ENCODE peak calls at places on chromosomes 1 and 21, in eight cellular contexts. W, H, L, A, Q, Y, T and I are unnamed samples. For H3K4me1, the result is how much of the 10 kb centered on the place peaks cover.

GRCh38 chr1:25501235-25502058 is 42.0 kb upstream of the LDLRAP1 start:
- DNase-seq in W (no peak), H (no peak), L (no peak), A (no peak), Q (no peak), Y (no peak), T (peak), I (no peak)

GRCh38 chr1:29235955-29236742 is at the start of gene PTPRU:
- DNase-seq in W (peak), H (peak), L (peak), A (peak), Q (peak), Y (peak), T (peak), I (peak)

GRCh38 chr1:72282690-72283203 is 408 bp upstream of the NEGR1 start:
- DNase-seq in W (peak), H (peak), L (peak), A (peak), Q (peak), Y (peak), T (peak), I (peak)

GRCh38 chr1:25774206-25774804 is 25.7 kb upstream of the SELENON start:
- DNase-seq in W (no peak), H (no peak), L (no peak), A (no peak), Q (no peak), Y (no peak), T (no peak), I (no peak)

GRCh38 chr1:151458936-151459330 is 361 bp downstream of the POGZ start:
- DNase-seq in W (peak), H (peak), L (peak), A (peak), Q (peak), Y (peak), T (peak), I (peak)

GRCh38 chr1:77412069-77412793 is 130.4 kb downstream of the AK5 start:
- DNase-seq in W (no peak), H (no peak), L (no peak), A (no peak), Q (no peak), Y (no peak), T (no peak), I (no peak)

GRCh38 chr21:27519357-27519756 is 552.5 kb upstream of the ADAMTS5 start:
- DNase-seq in W (no peak), H (no peak), L (no peak), A (no peak), Q (no peak), Y (no peak), T (no peak), I (no peak)

GRCh38 chr21:17679002-17679600 is 66.4 kb upstream of the BTG3 start:
- DNase-seq in W (no peak), H (no peak), L (no peak), A (no peak), Q (peak), Y (no peak), T (no peak), I (no peak)

GRCh38 chr1:183278736-183279591 is 92.9 kb downstream of the LAMC2 start:
- DNase-seq in W (no peak), H (no peak), L (no peak), A (no peak), Q (no peak), Y (no peak), T (no peak), I (no peak)

GRCh38 chr1:145771056-145771455 is 51.8 kb downstream of the CD160 start:
- DNase-seq in W (no peak), H (no peak), L (no peak), A (no peak), Q (no peak), Y (no peak), T (no peak), I (no peak)

GRCh38 chr1:171814692-171815091 is 26.6 kb upstream of the DNM3 start:
- DNase-seq in W (no peak), H (no peak), L (no peak), A (no peak), Q (no peak), Y (no peak), T (no peak), I (no peak)

GRCh38 chr1:34013958-34014737 is 150.3 kb downstream of the HMGB4 start:
- DNase-seq in W (peak), H (no peak), L (no peak), A (no peak), Q (peak), Y (no peak), T (no peak), I (no peak)

GRCh38 chr1:230705289-230706019 is 8.5 kb downstream of the AGT start:
- DNase-seq in W (no peak), H (no peak), L (peak), A (no peak), Q (no peak), Y (no peak), T (no peak), I (no peak)

GRCh38 chr1:46613661-46614603 is 2.7 kb downstream of the MOB3C start:
- DNase-seq in W (peak), H (peak), L (peak), A (peak), Q (peak), Y (peak), T (peak), I (peak)

GRCh38 chr21:45454924-45455315 is 50.0 kb downstream of the COL18A1 start:
- DNase-seq in W (peak), H (no peak), L (peak), A (no peak), Q (no peak), Y (no peak), T (no peak), I (no peak)

GRCh38 chr21:39799178-39799577 is 54.2 kb downstream of the IGSF5 start:
- DNase-seq in W (peak), H (no peak), L (no peak), A (no peak), Q (no peak), Y (no peak), T (no peak), I (no peak)

GRCh38 chr21:29371464-29371863 is 72.7 kb downstream of the BACH1 start:
- DNase-seq in W (no peak), H (no peak), L (no peak), A (no peak), Q (no peak), Y (no peak), T (no peak), I (no peak)

GRCh38 chr1:40630488-40631223 is 34.8 kb downstream of the RIMS3 start:
- DNase-seq in W (no peak), H (no peak), L (no peak), A (no peak), Q (peak), Y (no peak), T (no peak), I (no peak)

GRCh38 chr1:161164901-161165620 is 1.2 kb upstream of the PPOX start:
- DNase-seq in W (no peak), H (no peak), L (no peak), A (no peak), Q (no peak), Y (peak), T (no peak), I (no peak)

GRCh38 chr1:50023292-50024159 is at the start of gene AGBL4:
- DNase-seq in W (peak), H (peak), L (peak), A (no peak), Q (peak), Y (peak), T (peak), I (no peak)

GRCh38 chr1:187840557-187840956 is 1011.8 kb downstream of the PLA2G4A start:
- DNase-seq in W (no peak), H (no peak), L (no peak), A (no peak), Q (peak), Y (no peak), T (no peak), I (no peak)

GRCh38 chr1:117171900-117172501 is 38.7 kb downstream of the VTCN1 start:
- DNase-seq in W (peak), H (peak), L (peak), A (no peak), Q (no peak), Y (peak), T (no peak), I (no peak)

GRCh38 chr1:8970870-8971337 is 25.2 kb downstream of the CA6 start:
- DNase-seq in W (no peak), H (peak), L (no peak), A (no peak), Q (no peak), Y (no peak), T (no peak), I (no peak)

GRCh38 chr1:203046984-203047630 is 20.8 kb downstream of the PPFIA4 start:
- DNase-seq in W (no peak), H (no peak), L (no peak), A (no peak), Q (no peak), Y (peak), T (no peak), I (no peak)

GRCh38 chr1:223401873-223402789 is 8.9 kb downstream of the CCDC185 start:
- DNase-seq in W (no peak), H (no peak), L (no peak), A (no peak), Q (no peak), Y (no peak), T (no peak), I (no peak)

GRCh38 chr1:30334767-30335166 is 388.6 kb downstream of the MATN1 start:
- DNase-seq in W (no peak), H (no peak), L (no peak), A (no peak), Q (no peak), Y (no peak), T (no peak), I (peak)

GRCh38 chr1:200896571-200897187 is 2.0 kb downstream of the INAVA start:
- DNase-seq in W (no peak), H (peak), L (no peak), A (no peak), Q (no peak), Y (peak), T (no peak), I (no peak)

GRCh38 chr1:163036661-163037060 is 32.5 kb upstream of the RGS4 start:
- DNase-seq in W (no peak), H (no peak), L (no peak), A (no peak), Q (no peak), Y (no peak), T (no peak), I (no peak)

GRCh38 chr1:45512641-45513054 is 9.0 kb downstream of the PRDX1 start:
- DNase-seq in W (no peak), H (no peak), L (peak), A (peak), Q (peak), Y (no peak), T (peak), I (no peak)

GRCh38 chr1:11051781-11052510 is 4.9 kb upstream of the MASP2 start:
- DNase-seq in W (no peak), H (no peak), L (no peak), A (no peak), Q (no peak), Y (peak), T (no peak), I (no peak)

GRCh38 chr1:9922342-9922741 is 12.3 kb upstream of the CTNNBIP1 start:
- DNase-seq in W (no peak), H (no peak), L (no peak), A (no peak), Q (peak), Y (no peak), T (no peak), I (no peak)

GRCh38 chr1:166884040-166884642 is 8.1 kb upstream of the TADA1 start:
- DNase-seq in W (peak), H (peak), L (peak), A (no peak), Q (peak), Y (peak), T (peak), I (no peak)

GRCh38 chr1:4778056-4778455 is 123.6 kb downstream of the AJAP1 start:
- DNase-seq in W (no peak), H (no peak), L (no peak), A (no peak), Q (peak), Y (no peak), T (no peak), I (no peak)

GRCh38 chr1:43199093-43199726 is 27.1 kb downstream of the CFAP57 start:
- DNase-seq in W (no peak), H (no peak), L (no peak), A (no peak), Q (no peak), Y (no peak), T (no peak), I (no peak)

GRCh38 chr1:54716299-54717047 is 812 bp downstream of the TTC4 start:
- DNase-seq in W (no peak), H (no peak), L (no peak), A (no peak), Q (no peak), Y (no peak), T (no peak), I (no peak)

GRCh38 chr21:41491412-41491811 is 16.5 kb downstream of the TMPRSS2 start:
- DNase-seq in W (no peak), H (no peak), L (no peak), A (no peak), Q (no peak), Y (no peak), T (peak), I (no peak)

GRCh38 chr1:203085528-203086406 is at the start of gene MYOG:
- DNase-seq in W (no peak), H (no peak), L (peak), A (no peak), Q (no peak), Y (no peak), T (peak), I (peak)

GRCh38 chr1:116741781-116742565 is 12.3 kb upstream of the CD2 start:
- DNase-seq in W (no peak), H (no peak), L (no peak), A (no peak), Q (no peak), Y (no peak), T (no peak), I (peak)

GRCh38 chr1:245825128-245825901 is 670.5 kb downstream of the KIF26B start:
- DNase-seq in W (no peak), H (no peak), L (no peak), A (no peak), Q (peak), Y (no peak), T (no peak), I (no peak)

GRCh38 chr1:54275349-54275748 is 75.4 kb downstream of the MRPL37 start:
- DNase-seq in W (peak), H (peak), L (peak), A (peak), Q (no peak), Y (peak), T (peak), I (peak)

GRCh38 chr1:226731257-226731893 is 7.7 kb downstream of the ITPKB start:
- DNase-seq in W (no peak), H (no peak), L (no peak), A (no peak), Q (no peak), Y (no peak), T (no peak), I (peak)

GRCh38 chr1:226732856-226733291 is 6.2 kb downstream of the ITPKB start:
- DNase-seq in W (no peak), H (no peak), L (no peak), A (no peak), Q (no peak), Y (no peak), T (no peak), I (peak)

GRCh38 chr1:226730826-226731225 is 8.3 kb downstream of the ITPKB start:
- DNase-seq in W (no peak), H (no peak), L (no peak), A (no peak), Q (no peak), Y (no peak), T (no peak), I (no peak)

GRCh38 chr1:226728448-226728847 is 10.6 kb downstream of the ITPKB start:
- DNase-seq in W (no peak), H (no peak), L (no peak), A (no peak), Q (no peak), Y (no peak), T (no peak), I (peak)

GRCh38 chr1:226730064-226730463 is 9.0 kb downstream of the ITPKB start:
- DNase-seq in W (no peak), H (no peak), L (no peak), A (no peak), Q (no peak), Y (no peak), T (peak), I (no peak)
- H3K4me1 ChIP-seq in W (under half), H (under half), L (under half), A (under half), Q (under half), Y (under half), T (half or more), I (half or more)

GRCh38 chr1:198072177-198072576 is 84.6 kb upstream of the NEK7 start:
- DNase-seq in W (no peak), H (no peak), L (no peak), A (no peak), Q (peak), Y (no peak), T (no peak), I (no peak)
- TF ChIP-seq CTCF in W (peak), H (peak), L (no peak), A (no peak), Q (peak), Y (peak), T (no peak), I (no peak)

GRCh38 chr1:64915381-64916274 is 50.7 kb downstream of the JAK1 start:
- DNase-seq in W (no peak), H (peak), L (no peak), A (no peak), Q (no peak), Y (no peak), T (no peak), I (no peak)

GRCh38 chr1:64913361-64914015 is 52.9 kb downstream of the JAK1 start:
- DNase-seq in W (no peak), H (no peak), L (no peak), A (no peak), Q (no peak), Y (no peak), T (no peak), I (no peak)

GRCh38 chr1:64920936-64921589 is 45.3 kb downstream of the JAK1 start:
- DNase-seq in W (no peak), H (no peak), L (no peak), A (no peak), Q (no peak), Y (no peak), T (no peak), I (no peak)

GRCh38 chr1:64917907-64918306 is 48.4 kb downstream of the JAK1 start:
- DNase-seq in W (no peak), H (no peak), L (no peak), A (no peak), Q (no peak), Y (no peak), T (no peak), I (no peak)

DNA sequence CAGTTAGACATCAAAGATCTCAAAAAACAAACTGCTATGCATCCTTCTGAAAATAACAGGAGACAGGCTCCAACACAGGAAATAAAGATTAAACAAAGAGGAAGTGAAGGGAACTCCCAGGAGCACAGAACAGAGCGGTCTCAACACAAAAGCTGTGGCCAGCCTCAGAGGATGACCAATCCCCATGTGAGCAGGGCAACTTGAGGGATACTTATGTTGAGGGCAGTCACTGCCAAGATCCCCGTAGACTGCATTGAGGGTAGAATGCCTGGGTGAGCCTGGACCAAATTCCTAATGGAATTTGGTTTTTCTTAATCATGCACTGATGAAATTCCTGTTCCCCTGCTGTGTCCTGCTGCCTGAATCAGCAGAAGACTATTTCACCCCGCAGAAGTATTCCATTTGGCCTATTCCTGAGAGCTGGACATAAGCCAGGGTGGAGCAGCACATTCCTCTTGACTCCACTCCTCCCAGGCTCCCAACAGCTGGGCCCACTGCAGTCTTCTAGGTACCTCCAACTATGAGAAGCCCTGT is 49.0 kb downstream of the JAK1 start:
- DNase-seq in W (peak), H (no peak), L (peak), A (peak), Q (no peak), Y (peak), T (peak), I (peak)
- H3K4me1 ChIP-seq in W (under half), H (under half), L (half or more), A (under half), Q (under half), Y (under half), T (half or more), I (half or more)

GRCh38 chr21:25537174-25537573 is 70.1 kb downstream of the MRPL39 start:
- DNase-seq in W (no peak), H (no peak), L (no peak), A (no peak), Q (no peak), Y (no peak), T (no peak), I (no peak)
- TF ChIP-seq CTCF in W (no peak), H (no peak), L (no peak), A (no peak), Q (no peak), Y (no peak), T (no peak), I (no peak)

DNA sequence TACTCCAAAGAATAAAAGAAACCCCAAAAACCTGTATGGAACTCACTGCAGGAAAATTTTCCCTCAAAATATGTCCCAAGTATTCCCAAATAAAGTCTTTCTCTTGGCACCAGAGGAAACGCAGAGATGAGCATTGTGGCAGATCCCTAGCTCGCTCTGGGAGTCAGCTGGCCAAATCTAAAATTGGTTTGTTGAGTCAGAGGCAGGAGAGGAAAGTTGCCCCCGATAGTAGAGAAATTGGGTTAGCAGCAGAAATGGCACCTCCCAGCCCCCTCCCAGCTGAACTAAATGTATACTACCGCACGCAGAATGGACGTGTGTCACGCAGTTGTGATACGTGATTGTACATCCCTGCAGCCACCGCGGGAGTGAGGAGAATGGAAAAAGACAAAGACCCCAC is 39.9 kb upstream of the TARBP1 start:
- DNase-seq in W (no peak), H (no peak), L (no peak), A (no peak), Q (no peak), Y (no peak), T (peak), I (no peak)
- H3K4me1 ChIP-seq in W (under half), H (under half), L (half or more), A (under half), Q (under half), Y (under half), T (under half), I (under half)

DNA sequence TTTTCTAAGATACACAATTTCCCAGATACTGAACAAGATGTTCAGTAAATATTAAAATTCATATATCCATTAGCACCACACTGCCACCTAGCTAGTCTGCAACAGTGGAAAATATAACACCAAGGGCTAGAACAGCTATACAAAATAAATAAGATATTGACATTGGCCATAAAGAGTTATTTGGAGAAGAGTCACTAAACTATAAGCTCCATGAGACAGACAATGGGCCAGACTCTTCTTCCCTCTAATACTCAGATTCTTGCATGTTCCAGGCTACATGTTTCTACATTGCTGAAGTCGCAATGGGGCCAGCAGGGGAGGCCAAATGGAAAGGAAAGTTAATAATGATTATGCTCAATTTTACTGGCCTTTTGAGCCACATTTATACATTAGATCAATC is 21.5 kb downstream of the SPATA6 start:
- DNase-seq in W (no peak), H (no peak), L (no peak), A (no peak), Q (no peak), Y (no peak), T (no peak), I (no peak)
- TF ChIP-seq CTCF in W (no peak), H (peak), L (peak), A (peak), Q (peak), Y (no peak), T (no peak), I (no peak)

GRCh38 chr1:39272791-39273071 is 68.2 kb downstream of the MACF1 start:
- DNase-seq in W (no peak), H (no peak), L (no peak), A (no peak), Q (no peak), Y (no peak), T (no peak), I (no peak)
- H3K4me1 ChIP-seq in W (half or more), H (under half), L (under half), A (half or more), Q (under half), Y (under half), T (half or more), I (half or more)

GRCh38 chr1:235054961-235055360 is 73.7 kb downstream of the TOMM20 start:
- DNase-seq in W (no peak), H (no peak), L (no peak), A (no peak), Q (no peak), Y (peak), T (no peak), I (no peak)
- TF ChIP-seq CTCF in W (no peak), H (no peak), L (no peak), A (no peak), Q (no peak), Y (no peak), T (no peak), I (no peak)